ENCODE peak calls at places on chromosomes 4 and X, in four cellular contexts. H is K562, J is HepG2, M is GM12878. B is an unnamed sample.

GRCh38 chr4:14225683-14226207 is 598.2 kb upstream of the BOD1L1 start:
- DNase-seq in H (no peak), J (no peak), M (no peak), B (no peak)

GRCh38 chr4:25347971-25348370 is 29.1 kb upstream of the ANAPC4 start:
- DNase-seq in H (no peak), J (no peak), M (no peak), B (no peak)

GRCh38 chr4:8607603-8608481 is 15.3 kb downstream of the CPZ start:
- DNase-seq in H (peak), J (no peak), M (no peak), B (peak)

GRCh38 chrX:27890611-27891010 is 82.8 kb downstream of the MAGEB10 start:
- DNase-seq in H (no peak), J (no peak), M (no peak), B (no peak)

GRCh38 chrX:23786268-23786815 is 3.4 kb downstream of the SAT1 start:
- DNase-seq in H (no peak), J (no peak), M (no peak), B (no peak)

GRCh38 chrX:542179-542578 is 88.4 kb upstream of the SHOX start:
- DNase-seq in H (peak), J (no peak), M (no peak), B (no peak)

GRCh38 chr4:62144431-62144830 is 944.3 kb downstream of the ADGRL3 start:
- DNase-seq in H (no peak), J (no peak), M (no peak), B (no peak)

GRCh38 chr4:183256756-183257385 is 63.2 kb downstream of the CLDN22 start:
- DNase-seq in H (peak), J (peak), M (no peak), B (peak)

GRCh38 chr4:44100456-44100855 is 348.2 kb downstream of the KCTD8 start:
- DNase-seq in H (no peak), J (no peak), M (no peak), B (no peak)

GRCh38 chr4:154616287-154616686 is 3.8 kb upstream of the FGG start:
- DNase-seq in H (no peak), J (no peak), M (no peak), B (no peak)

GRCh38 chr4:154617820-154618317 is 5.4 kb upstream of the FGG start:
- DNase-seq in H (no peak), J (peak), M (no peak), B (no peak)

GRCh38 chr4:154616731-154617130 is 4.3 kb upstream of the FGG start:
- DNase-seq in H (no peak), J (no peak), M (peak), B (no peak)

GRCh38 chr4:154620111-154620510 is 7.7 kb upstream of the FGG start:
- DNase-seq in H (no peak), J (no peak), M (no peak), B (no peak)

GRCh38 chr4:154618708-154619315 is 6.4 kb upstream of the FGG start:
- DNase-seq in H (no peak), J (peak), M (peak), B (peak)
- TF ChIP-seq TARDBP in H (no peak), J (no peak), M (no peak), B (no peak)

DNA sequence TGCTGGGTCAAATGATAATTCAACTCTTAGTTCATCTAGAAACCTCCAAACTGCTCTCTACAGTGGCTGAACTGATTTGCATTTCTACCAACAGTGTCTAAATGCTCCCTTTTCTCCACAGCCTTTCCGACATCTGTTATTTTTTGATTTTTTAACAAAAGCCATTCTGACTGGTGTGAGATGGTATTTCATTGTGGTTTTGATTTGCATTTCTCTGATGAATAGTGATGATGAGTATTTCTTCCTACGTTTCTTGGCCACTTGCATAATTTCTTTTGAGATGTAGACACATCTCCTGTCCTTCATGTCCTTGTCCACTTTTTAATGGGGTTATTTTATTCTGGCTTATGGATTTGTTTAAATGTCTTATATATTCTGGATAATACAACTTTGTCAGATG is 298.2 kb upstream of the ARSJ start:
- DNase-seq in H (no peak), J (no peak), M (no peak), B (no peak)
- TF ChIP-seq SP1 in H (no peak), J (no peak), M (no peak), B (no peak)

DNA sequence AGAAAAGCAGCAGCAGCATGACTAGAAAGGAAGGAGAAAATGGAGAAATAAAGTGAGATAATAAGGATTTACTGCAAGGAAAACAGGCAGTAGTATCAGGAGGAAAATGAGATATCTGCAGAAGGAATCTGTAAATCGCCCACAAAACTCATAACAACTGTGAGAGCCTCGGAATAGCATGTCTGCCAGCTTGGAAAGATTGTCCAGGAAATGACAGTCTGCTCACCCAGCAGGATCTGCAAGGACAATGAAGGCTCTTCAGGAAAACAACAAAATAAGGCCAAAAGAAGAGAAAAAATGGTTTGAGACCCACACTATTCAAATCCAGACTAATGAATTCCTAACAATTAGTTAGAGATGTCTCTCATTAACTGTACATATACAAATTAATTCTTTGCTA is 47.3 kb downstream of the CXXC4 start:
- DNase-seq in H (no peak), J (no peak), M (no peak), B (no peak)
- TF ChIP-seq TARDBP in H (no peak), J (no peak), M (no peak), B (no peak)

GRCh38 chr4:3322059-3322550 is 29.3 kb downstream of the RGS12 start:
- DNase-seq in H (no peak), J (no peak), M (no peak), B (no peak)
- TF ChIP-seq SP1 in H (no peak), J (no peak), M (no peak), B (no peak)

GRCh38 chr4:76251448-76252270 is at the start of gene FAM47E:
- DNase-seq in H (peak), J (peak), M (no peak), B (peak)
- TF ChIP-seq TARDBP in H (no peak), J (peak), M (no peak), B (no peak)

GRCh38 chr4:86840858-86841257 is 8.3 kb downstream of the SLC10A6 start:
- DNase-seq in H (no peak), J (no peak), M (no peak), B (no peak)

GRCh38 chr4:86841309-86841708 is 7.9 kb downstream of the SLC10A6 start:
- DNase-seq in H (no peak), J (no peak), M (no peak), B (no peak)

GRCh38 chr4:86835677-86836076 is 13.5 kb downstream of the SLC10A6 start:
- DNase-seq in H (no peak), J (no peak), M (no peak), B (no peak)

GRCh38 chr4:86837651-86838050 is 11.5 kb downstream of the SLC10A6 start:
- DNase-seq in H (no peak), J (no peak), M (no peak), B (no peak)

DNA sequence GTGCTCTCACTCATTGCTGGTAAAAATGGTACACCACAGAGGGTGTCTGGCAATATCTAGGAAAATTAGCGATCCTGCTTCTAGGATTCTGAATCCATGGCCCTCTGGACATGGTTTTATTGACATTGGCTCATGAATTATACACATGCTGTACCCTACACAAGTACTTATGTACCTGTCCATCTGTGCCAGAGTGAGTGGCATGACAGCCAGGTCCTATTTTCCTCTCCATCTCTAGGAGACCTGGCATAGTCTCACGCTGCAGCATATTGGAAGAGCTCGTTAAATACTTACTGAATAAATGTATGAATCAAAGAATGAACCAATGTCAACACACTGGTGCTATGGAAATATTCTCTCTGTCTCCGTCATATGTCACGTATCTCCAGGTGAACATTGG is 11.0 kb downstream of the SLC10A6 start:
- DNase-seq in H (no peak), J (no peak), M (no peak), B (no peak)
- TF ChIP-seq SP1 in H (no peak), J (no peak), M (no peak), B (no peak)

DNA sequence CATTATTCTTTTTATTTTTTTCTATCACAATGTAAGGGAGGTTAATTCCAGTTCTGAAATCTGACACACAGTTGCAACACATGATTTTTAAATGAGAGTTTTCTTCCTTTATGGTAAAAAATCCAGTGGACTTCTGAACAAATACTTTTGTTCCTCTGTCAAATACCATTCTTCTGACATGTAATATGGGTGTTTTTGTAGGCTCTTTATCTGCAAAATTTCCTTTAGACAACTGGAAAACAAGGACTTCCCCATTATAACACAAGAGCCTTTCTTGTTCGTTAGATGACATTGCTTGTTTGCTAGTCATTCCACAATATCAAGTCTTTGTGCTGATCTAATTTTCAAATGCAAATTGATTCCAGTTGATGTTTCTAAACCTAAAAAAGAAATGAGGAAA is 7.7 kb downstream of the FANCB start:
- DNase-seq in H (no peak), J (no peak), M (no peak), B (no peak)
- TF ChIP-seq TARDBP in H (no peak), J (no peak), M (no peak), B (no peak)

GRCh38 chr4:56723201-56723605 is 42.1 kb upstream of the HOPX start:
- DNase-seq in H (no peak), J (no peak), M (no peak), B (no peak)
- TF ChIP-seq SP1 in H (no peak), J (no peak), M (no peak), B (no peak)

GRCh38 chrX:13007519-13008188 is 32.7 kb downstream of the TMSB4X start:
- DNase-seq in H (no peak), J (no peak), M (no peak), B (no peak)

GRCh38 chrX:13008189-13008533 is 33.3 kb downstream of the TMSB4X start:
- DNase-seq in H (no peak), J (no peak), M (no peak), B (no peak)

GRCh38 chrX:13009844-13010243 is 34.6 kb downstream of the FAM9C start:
- DNase-seq in H (no peak), J (no peak), M (no peak), B (no peak)

GRCh38 chrX:13009256-13009655 is 34.3 kb downstream of the TMSB4X start:
- DNase-seq in H (no peak), J (no peak), M (no peak), B (no peak)

GRCh38 chrX:13008851-13009250 is 33.9 kb downstream of the TMSB4X start:
- DNase-seq in H (no peak), J (no peak), M (no peak), B (no peak)
- TF ChIP-seq TARDBP in H (no peak), J (no peak), M (no peak), B (no peak)

DNA sequence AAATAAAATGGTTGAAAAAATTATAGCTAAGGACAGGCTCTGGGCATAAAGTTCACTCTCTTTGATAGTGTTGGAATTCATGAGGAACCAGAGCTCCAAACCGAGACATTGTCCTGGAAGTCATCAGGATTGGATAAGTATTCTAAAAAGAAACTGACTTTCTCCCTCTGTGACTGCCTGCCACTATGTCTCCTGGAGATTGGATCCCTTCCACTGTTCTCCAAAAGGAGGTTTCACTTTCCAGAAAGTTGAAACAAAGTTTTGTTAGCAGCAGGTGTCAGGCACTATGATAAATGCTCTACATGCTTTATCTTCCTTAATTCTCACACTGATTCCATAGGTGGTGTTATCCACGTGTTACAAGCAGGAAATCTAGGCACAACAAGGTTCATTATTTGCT is 16.8 kb downstream of the BANK1 start:
- DNase-seq in H (no peak), J (no peak), M (no peak), B (no peak)
- TF ChIP-seq SP1 in H (no peak), J (no peak), M (no peak), B (no peak)